ENCODE peak calls at places on chromosomes 6 and 20, in ten cellular contexts. I, F, D, R, B, J, E, Z, W and P are unnamed samples.

GRCh38 chr6:158999154-158999668 is 791 bp downstream of the RSPH3 start:
- DNase-seq in J (no peak), F (no peak), I (no peak), B (no peak), D (no peak), E (no peak), Z (no peak), W (no peak), R (no peak), P (no peak)

GRCh38 chr20:56752274-56752673 is 123.2 kb downstream of the TFAP2C start:
- DNase-seq in I (no peak), B (no peak), W (no peak), F (peak), E (no peak), J (no peak), D (no peak), Z (no peak), R (peak), P (no peak)

GRCh38 chr20:47370214-47370613 is 13.7 kb upstream of the ZMYND8 start:
- DNase-seq in E (no peak), I (no peak), Z (no peak), J (no peak), D (no peak), W (peak), B (no peak), R (no peak), F (no peak), P (no peak)

GRCh38 chr6:169556758-169557505 is 144.9 kb downstream of the WDR27 start:
- DNase-seq in I (no peak), R (no peak), J (no peak), E (no peak), B (no peak), F (no peak), W (no peak), Z (no peak), D (peak), P (no peak)

GRCh38 chr6:41581381-41581991 is 35.3 kb downstream of the FOXP4 start:
- DNase-seq in B (no peak), I (peak), J (no peak), W (no peak), E (peak), F (no peak), Z (no peak), D (no peak), R (peak), P (peak)

GRCh38 chr6:23690650-23691049 is 435.4 kb upstream of the NRSN1 start:
- DNase-seq in D (no peak), J (no peak), W (no peak), R (no peak), E (no peak), I (no peak), F (no peak), Z (no peak), B (no peak), P (no peak)

GRCh38 chr6:169789944-169790927 is 38.8 kb downstream of the ERMARD start:
- DNase-seq in W (peak), Z (peak), B (peak), F (peak), R (no peak), J (peak), E (no peak), I (peak), D (peak), P (peak)

GRCh38 chr20:38167851-38168760 is 3.0 kb upstream of the TGM2 start:
- DNase-seq in J (peak), R (peak), W (peak), I (peak), D (no peak), F (peak), E (peak), Z (no peak), B (no peak), P (peak)

GRCh38 chr6:30726506-30727413 is 6.6 kb downstream of the TUBB start:
- DNase-seq in J (no peak), B (no peak), E (no peak), F (no peak), D (no peak), I (no peak), Z (no peak), R (no peak), W (no peak), P (no peak)

GRCh38 chr6:151494235-151494950 is 576 bp downstream of the CCDC170 start:
- DNase-seq in I (peak), J (peak), F (no peak), R (peak), Z (no peak), D (no peak), E (no peak), W (peak), B (peak), P (peak)

GRCh38 chr20:61874421-61875068 is 191.1 kb downstream of the TAF4 start:
- DNase-seq in I (peak), J (peak), E (no peak), F (peak), D (no peak), W (no peak), B (no peak), R (no peak), Z (no peak), P (no peak)
- TF ChIP-seq CTCF in I (peak), J (no peak), E (peak), F (peak), D (no peak), W (no peak), B (no peak), R (peak), Z (no peak), P (no peak)

DNA sequence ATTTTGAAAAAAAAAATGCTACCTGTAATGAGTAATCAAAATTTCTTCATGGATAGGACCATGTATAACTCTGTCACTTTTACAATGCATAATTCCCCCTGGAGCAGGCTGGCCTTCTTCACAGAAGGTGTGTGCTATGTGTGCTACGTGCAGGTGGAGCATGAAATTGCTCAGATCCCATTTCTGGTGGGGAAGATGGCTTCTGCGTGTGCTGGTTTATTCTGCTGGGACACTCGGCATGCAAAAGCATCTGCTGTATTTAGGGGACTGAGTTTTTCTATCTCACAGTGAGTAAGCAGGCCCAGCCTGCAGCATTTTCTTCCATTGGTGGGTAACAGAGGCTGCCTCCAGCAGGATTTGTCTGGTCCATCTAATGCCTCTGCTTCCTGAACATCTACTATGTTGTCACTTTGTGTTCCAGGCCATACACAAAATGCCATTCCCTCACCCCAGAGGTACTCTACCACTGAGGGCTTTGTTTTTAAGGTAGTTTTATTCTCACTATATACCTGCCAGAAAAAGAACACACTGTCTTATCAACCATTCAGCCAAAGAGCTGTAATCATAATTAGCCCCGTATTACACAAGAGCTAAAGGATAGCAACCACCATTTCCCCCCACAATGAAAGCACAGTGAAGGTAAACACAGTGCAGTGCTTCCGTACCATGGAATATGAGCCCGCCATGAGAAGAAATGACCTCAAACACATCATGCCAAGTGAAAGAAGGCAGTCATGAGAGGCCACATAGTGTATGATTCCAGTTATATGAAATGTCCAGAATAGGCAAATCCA is 62.4 kb downstream of the SYNDIG1 start:
- DNase-seq in B (no peak), F (no peak), D (no peak), Z (no peak), I (no peak), W (no peak), E (no peak), R (no peak), J (no peak), P (no peak)
- TF ChIP-seq CTCF in B (no peak), F (no peak), D (no peak), Z (no peak), I (no peak), W (no peak), E (no peak), R (no peak), J (no peak), P (no peak)

DNA sequence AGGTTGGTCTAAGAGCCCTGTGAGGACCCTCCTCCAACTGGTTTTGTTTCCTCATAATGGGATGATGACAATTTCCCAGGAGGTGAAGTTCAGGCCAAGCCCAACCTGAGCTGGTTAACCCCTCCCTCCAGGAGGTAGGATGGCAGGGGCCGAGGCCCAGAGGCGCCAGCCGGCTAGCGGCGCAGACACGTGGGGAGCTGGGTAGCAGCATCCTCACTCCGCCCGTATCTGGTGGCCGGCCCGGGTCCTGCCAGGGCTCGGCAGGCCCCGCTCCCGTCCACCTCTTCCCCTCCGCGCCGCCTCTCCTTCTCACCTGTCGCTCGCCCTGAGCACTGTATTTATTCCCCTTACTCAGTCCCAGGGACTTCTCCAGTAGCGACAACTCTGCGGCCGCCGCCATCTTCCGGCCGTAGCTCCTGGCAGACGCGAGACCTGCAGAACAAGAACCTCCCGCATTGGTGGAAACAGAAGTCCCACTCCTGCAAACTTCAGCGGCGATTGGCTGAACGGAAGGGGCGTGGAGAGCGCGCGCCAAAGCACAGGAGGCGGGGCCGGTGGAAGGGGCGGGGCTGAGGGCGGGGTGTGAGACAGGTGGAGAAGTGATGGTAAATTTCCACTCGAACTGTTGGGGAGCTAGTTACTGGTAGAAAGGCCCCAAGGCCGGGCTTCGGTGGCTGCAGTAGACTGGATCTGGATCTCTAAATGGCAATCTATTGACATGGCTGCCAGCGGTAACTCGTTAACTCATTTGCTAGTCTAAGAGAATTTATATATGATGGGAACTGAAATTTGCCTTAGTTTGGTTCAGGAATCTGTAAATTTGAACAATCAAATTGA is at the start of gene EEF1E1:
- DNase-seq in F (peak), Z (peak), I (peak), E (peak), D (peak), R (peak), B (peak), W (peak), J (peak), P (peak)
- TF ChIP-seq CTCF in F (no peak), Z (no peak), I (no peak), E (no peak), D (no peak), R (no peak), B (no peak), W (no peak), J (no peak), P (no peak)

GRCh38 chr20:41152108-41152757 is 14.9 kb downstream of the PLCG1 start:
- DNase-seq in J (no peak), Z (no peak), I (no peak), B (no peak), W (no peak), F (no peak), E (no peak), D (no peak), R (no peak), P (no peak)
- TF ChIP-seq CTCF in J (no peak), Z (no peak), I (no peak), B (no peak), W (no peak), F (no peak), E (no peak), D (no peak), R (no peak), P (no peak)

GRCh38 chr6:157944983-157945931 is 36.4 kb upstream of the SYNJ2 start:
- DNase-seq in I (no peak), F (no peak), R (no peak), W (no peak), E (no peak), Z (no peak), B (no peak), D (no peak), J (no peak), P (no peak)

GRCh38 chr6:157943249-157943963 is 38.3 kb upstream of the SYNJ2 start:
- DNase-seq in Z (no peak), W (no peak), B (no peak), R (no peak), F (no peak), I (no peak), E (no peak), D (no peak), J (no peak), P (no peak)

GRCh38 chr6:157946053-157946617 is 35.5 kb upstream of the SYNJ2 start:
- DNase-seq in F (no peak), D (no peak), R (no peak), W (no peak), Z (no peak), J (no peak), E (no peak), I (no peak), B (no peak), P (no peak)

GRCh38 chr6:157943964-157944283 is 37.7 kb upstream of the SYNJ2 start:
- DNase-seq in W (no peak), E (no peak), R (no peak), F (no peak), J (no peak), D (no peak), Z (no peak), I (no peak), B (no peak), P (no peak)

DNA sequence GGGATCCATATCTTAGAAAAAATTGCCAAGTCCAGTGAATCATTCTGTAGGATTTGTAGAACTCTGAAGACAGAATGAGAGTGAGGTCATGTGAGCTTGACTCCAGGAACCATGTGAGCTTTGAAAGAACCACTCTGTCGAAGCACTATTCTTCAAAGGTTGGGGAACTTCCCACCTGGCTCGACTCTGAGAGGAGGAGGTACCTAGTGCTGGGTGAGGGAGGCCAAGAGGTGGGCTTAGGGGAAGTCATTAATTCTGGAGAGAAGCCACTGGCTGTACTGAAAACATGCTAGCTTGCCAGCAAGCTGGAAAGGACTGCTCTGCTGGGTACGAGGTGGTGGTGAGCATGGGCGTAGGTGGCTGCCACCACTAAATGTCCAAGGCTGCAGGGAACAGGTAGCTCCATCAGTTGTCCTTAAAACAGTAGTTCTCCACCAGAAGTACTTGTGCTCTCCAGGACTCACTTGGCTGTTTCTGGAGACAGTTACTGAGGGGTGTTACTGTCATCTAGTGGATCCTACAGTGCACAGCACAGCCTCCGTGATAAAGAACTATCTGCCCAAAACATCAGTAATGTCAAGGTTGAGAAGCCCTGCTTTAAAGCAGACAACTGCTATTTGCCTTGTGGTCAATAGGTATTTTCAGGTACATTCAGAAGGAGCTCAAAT is 34.7 kb upstream of the SYNJ2 start:
- DNase-seq in F (no peak), W (no peak), Z (no peak), E (no peak), I (no peak), J (no peak), D (no peak), B (no peak), R (no peak), P (no peak)
- TF ChIP-seq CTCF in F (peak), W (peak), Z (no peak), E (no peak), I (peak), J (no peak), D (peak), B (peak), R (peak), P (no peak)

GRCh38 chr20:52312131-52312729 is 120.7 kb upstream of the ZFP64 start:
- DNase-seq in F (peak), I (no peak), W (no peak), B (no peak), E (peak), R (peak), Z (no peak), D (no peak), J (peak), P (no peak)

GRCh38 chr20:52311209-52311794 is 119.7 kb upstream of the ZFP64 start:
- DNase-seq in J (no peak), B (no peak), W (no peak), D (no peak), Z (no peak), I (no peak), E (no peak), R (no peak), F (peak), P (no peak)

GRCh38 chr20:52318601-52319000 is 127.0 kb upstream of the ZFP64 start:
- DNase-seq in Z (no peak), J (no peak), I (no peak), D (no peak), W (no peak), F (no peak), B (no peak), E (no peak), R (no peak), P (no peak)

DNA sequence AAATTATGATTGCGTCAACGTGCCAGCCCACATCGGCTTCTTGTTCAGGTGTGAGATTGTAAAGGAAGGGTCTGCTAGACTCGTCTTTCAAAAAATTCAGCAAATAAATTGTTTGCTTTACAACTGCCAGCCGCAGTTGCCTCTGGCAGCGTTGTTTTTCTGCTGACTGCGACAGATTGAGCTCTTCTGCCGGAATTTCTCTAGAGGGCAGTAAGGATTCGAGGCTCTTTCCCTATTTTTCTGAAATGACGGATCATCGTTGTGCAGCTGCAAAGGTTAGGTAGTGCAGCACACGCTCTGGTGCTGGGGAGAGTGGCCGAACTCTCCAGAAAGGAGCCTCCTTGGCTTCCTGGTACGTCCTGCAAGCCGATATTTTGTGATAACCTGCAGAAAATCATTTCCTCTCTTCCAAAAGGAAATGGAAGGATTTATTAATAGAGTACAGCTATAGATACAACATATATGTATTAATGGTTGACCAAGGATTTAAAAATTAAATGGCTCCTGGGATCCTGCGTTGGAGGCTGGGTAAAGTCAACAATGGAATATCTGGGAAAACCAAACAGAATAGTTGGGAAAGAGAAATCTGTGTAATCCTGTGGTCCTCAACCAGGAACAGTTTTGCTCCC is 121.9 kb upstream of the ZFP64 start:
- DNase-seq in W (no peak), Z (no peak), E (peak), R (no peak), B (no peak), J (peak), D (no peak), I (no peak), F (peak), P (no peak)
- TF ChIP-seq CTCF in W (peak), Z (no peak), E (peak), R (peak), B (no peak), J (peak), D (no peak), I (peak), F (peak), P (peak)

DNA sequence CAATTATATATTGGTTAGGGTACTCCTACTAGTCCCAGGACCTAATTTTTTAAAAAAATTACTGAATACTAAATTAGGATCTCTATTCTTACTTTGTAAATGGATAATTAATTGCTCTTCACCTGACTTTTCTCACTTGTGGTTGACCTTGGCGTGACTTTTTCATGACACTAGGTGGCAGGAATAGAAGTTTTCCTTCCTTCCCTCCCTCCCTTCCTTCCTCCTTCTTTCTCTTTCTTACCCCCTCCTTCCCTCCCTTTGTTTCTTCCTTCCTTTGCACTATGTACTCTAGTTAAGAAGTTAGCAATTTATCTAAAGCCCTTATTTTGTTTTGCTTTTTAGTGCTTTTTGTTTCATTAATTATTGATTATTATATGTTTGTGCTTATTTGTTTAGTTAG is 20.4 kb upstream of the HBS1L start:
- DNase-seq in Z (no peak), B (no peak), J (no peak), R (no peak), F (no peak), E (no peak), I (no peak), W (no peak), D (no peak), P (no peak)
- TF ChIP-seq CTCF in Z (no peak), B (no peak), J (no peak), R (peak), F (peak), E (no peak), I (no peak), W (no peak), D (no peak), P (no peak)